ENCODE peak calls at places on chromosome 22, in five cellular contexts. One of them, this sample, is unnamed.

GRCh38 chr22:33270596-33270995 is 212.4 kb upstream of the SYN3 start:
- DNase-seq in brain microvascular endothelial cell: no peak
- DNase-seq in CD4-positive, alpha-beta T cell: no peak
- DNase-seq in lower lobe of right lung: no peak
- DNase-seq in choroid plexus epithelial cell: no peak
- DNase-seq in this sample: no peak

GRCh38 chr22:42432020-42432596 is at the start of gene NFAM1:
- DNase-seq in brain microvascular endothelial cell: no peak
- DNase-seq in CD4-positive, alpha-beta T cell: no peak
- DNase-seq in lower lobe of right lung: peak
- DNase-seq in choroid plexus epithelial cell: no peak
- DNase-seq in this sample: no peak

GRCh38 chr22:44728761-44729261 is 23.6 kb upstream of the ARHGAP8 start:
- DNase-seq in brain microvascular endothelial cell: no peak
- DNase-seq in CD4-positive, alpha-beta T cell: no peak
- DNase-seq in lower lobe of right lung: no peak
- DNase-seq in choroid plexus epithelial cell: no peak
- DNase-seq in this sample: no peak

GRCh38 chr22:24011735-24012068 is 598 bp downstream of the CABIN1 start:
- DNase-seq in brain microvascular endothelial cell: no peak
- DNase-seq in CD4-positive, alpha-beta T cell: no peak
- DNase-seq in lower lobe of right lung: no peak
- DNase-seq in choroid plexus epithelial cell: peak
- DNase-seq in this sample: no peak

GRCh38 chr22:38243007-38243775 is 29.6 kb downstream of the TMEM184B start:
- DNase-seq in brain microvascular endothelial cell: peak
- DNase-seq in CD4-positive, alpha-beta T cell: no peak
- DNase-seq in lower lobe of right lung: no peak
- DNase-seq in choroid plexus epithelial cell: peak
- DNase-seq in this sample: no peak

GRCh38 chr22:28282346-28282745 is 363.3 kb upstream of the PITPNB start:
- DNase-seq in brain microvascular endothelial cell: no peak
- DNase-seq in CD4-positive, alpha-beta T cell: no peak
- DNase-seq in lower lobe of right lung: no peak
- DNase-seq in choroid plexus epithelial cell: peak
- DNase-seq in this sample: no peak

GRCh38 chr22:46195487-46196165 is 45.3 kb downstream of the PPARA start:
- DNase-seq in brain microvascular endothelial cell: no peak
- DNase-seq in CD4-positive, alpha-beta T cell: no peak
- DNase-seq in lower lobe of right lung: no peak
- DNase-seq in choroid plexus epithelial cell: no peak
- DNase-seq in this sample: no peak

GRCh38 chr22:36457688-36458450 is 23.6 kb downstream of the TXN2 start:
- DNase-seq in brain microvascular endothelial cell: no peak
- DNase-seq in CD4-positive, alpha-beta T cell: no peak
- DNase-seq in lower lobe of right lung: no peak
- DNase-seq in choroid plexus epithelial cell: peak
- DNase-seq in this sample: no peak

GRCh38 chr22:27952091-27952490 is 33.0 kb upstream of the PITPNB start:
- DNase-seq in brain microvascular endothelial cell: peak
- DNase-seq in CD4-positive, alpha-beta T cell: no peak
- DNase-seq in lower lobe of right lung: no peak
- DNase-seq in choroid plexus epithelial cell: peak
- DNase-seq in this sample: no peak

GRCh38 chr22:23458663-23459541 is 121.2 kb downstream of the IGLL1 start:
- DNase-seq in brain microvascular endothelial cell: no peak
- DNase-seq in CD4-positive, alpha-beta T cell: no peak
- DNase-seq in lower lobe of right lung: no peak
- DNase-seq in choroid plexus epithelial cell: no peak
- DNase-seq in this sample: no peak

GRCh38 chr22:45336971-45337431 is 27.3 kb downstream of the FAM118A start:
- DNase-seq in brain microvascular endothelial cell: no peak
- DNase-seq in CD4-positive, alpha-beta T cell: peak
- DNase-seq in lower lobe of right lung: peak
- DNase-seq in choroid plexus epithelial cell: no peak
- DNase-seq in this sample: no peak

GRCh38 chr22:47193606-47194316 is 431.3 kb downstream of the TBC1D22A start:
- DNase-seq in brain microvascular endothelial cell: no peak
- DNase-seq in CD4-positive, alpha-beta T cell: no peak
- DNase-seq in lower lobe of right lung: peak
- DNase-seq in choroid plexus epithelial cell: no peak
- DNase-seq in this sample: no peak

GRCh38 chr22:18000441-18001039 is 23.8 kb downstream of the MICAL3 start:
- DNase-seq in brain microvascular endothelial cell: no peak
- DNase-seq in CD4-positive, alpha-beta T cell: peak
- DNase-seq in lower lobe of right lung: no peak
- DNase-seq in choroid plexus epithelial cell: no peak
- DNase-seq in this sample: no peak

GRCh38 chr22:43039800-43040199 is 24.9 kb upstream of the PACSIN2 start:
- DNase-seq in brain microvascular endothelial cell: no peak
- DNase-seq in CD4-positive, alpha-beta T cell: no peak
- DNase-seq in lower lobe of right lung: no peak
- DNase-seq in choroid plexus epithelial cell: no peak
- DNase-seq in this sample: no peak

GRCh38 chr22:36010913-36011312 is 17.7 kb downstream of the RBFOX2 start:
- DNase-seq in brain microvascular endothelial cell: peak
- DNase-seq in CD4-positive, alpha-beta T cell: no peak
- DNase-seq in lower lobe of right lung: no peak
- DNase-seq in choroid plexus epithelial cell: peak
- DNase-seq in this sample: no peak

GRCh38 chr22:28171135-28171534 is 252.1 kb upstream of the PITPNB start:
- DNase-seq in brain microvascular endothelial cell: no peak
- DNase-seq in CD4-positive, alpha-beta T cell: no peak
- DNase-seq in lower lobe of right lung: no peak
- DNase-seq in choroid plexus epithelial cell: peak
- DNase-seq in this sample: no peak

GRCh38 chr22:45612940-45613339 is 58.7 kb upstream of the ATXN10 start:
- DNase-seq in brain microvascular endothelial cell: peak
- DNase-seq in CD4-positive, alpha-beta T cell: no peak
- DNase-seq in lower lobe of right lung: peak
- DNase-seq in choroid plexus epithelial cell: no peak
- DNase-seq in this sample: peak

GRCh38 chr22:24006207-24006913 is 1.1 kb upstream of the GSTT4 start:
- DNase-seq in brain microvascular endothelial cell: no peak
- DNase-seq in CD4-positive, alpha-beta T cell: no peak
- DNase-seq in lower lobe of right lung: no peak
- DNase-seq in choroid plexus epithelial cell: no peak
- DNase-seq in this sample: no peak

GRCh38 chr22:22410121-22410520 is 98.4 kb downstream of the ZNF280B start:
- DNase-seq in brain microvascular endothelial cell: no peak
- DNase-seq in CD4-positive, alpha-beta T cell: no peak
- DNase-seq in lower lobe of right lung: peak
- DNase-seq in choroid plexus epithelial cell: no peak
- DNase-seq in this sample: no peak

GRCh38 chr22:22408269-22408668 is 100.3 kb downstream of the ZNF280B start:
- DNase-seq in brain microvascular endothelial cell: no peak
- DNase-seq in CD4-positive, alpha-beta T cell: no peak
- DNase-seq in lower lobe of right lung: no peak
- DNase-seq in choroid plexus epithelial cell: no peak
- DNase-seq in this sample: no peak

GRCh38 chr22:22410677-22411076 is 97.9 kb downstream of the ZNF280B start:
- DNase-seq in brain microvascular endothelial cell: no peak
- DNase-seq in CD4-positive, alpha-beta T cell: no peak
- DNase-seq in lower lobe of right lung: no peak
- DNase-seq in choroid plexus epithelial cell: no peak
- DNase-seq in this sample: no peak

GRCh38 chr22:22407061-22407460 is 101.5 kb downstream of the ZNF280B start:
- DNase-seq in brain microvascular endothelial cell: no peak
- DNase-seq in CD4-positive, alpha-beta T cell: no peak
- DNase-seq in lower lobe of right lung: no peak
- DNase-seq in choroid plexus epithelial cell: no peak
- DNase-seq in this sample: no peak

GRCh38 chr22:22408731-22409696 is 99.5 kb downstream of the ZNF280B start:
- DNase-seq in brain microvascular endothelial cell: peak
- DNase-seq in CD4-positive, alpha-beta T cell: no peak
- DNase-seq in lower lobe of right lung: no peak
- DNase-seq in choroid plexus epithelial cell: peak
- DNase-seq in this sample: no peak
- TF ChIP-seq CTCF in brain microvascular endothelial cell: peak
- TF ChIP-seq CTCF in CD4-positive, alpha-beta T cell: no peak
- TF ChIP-seq CTCF in lower lobe of right lung: no peak
- TF ChIP-seq CTCF in choroid plexus epithelial cell: peak
- TF ChIP-seq CTCF in this sample: peak

DNA sequence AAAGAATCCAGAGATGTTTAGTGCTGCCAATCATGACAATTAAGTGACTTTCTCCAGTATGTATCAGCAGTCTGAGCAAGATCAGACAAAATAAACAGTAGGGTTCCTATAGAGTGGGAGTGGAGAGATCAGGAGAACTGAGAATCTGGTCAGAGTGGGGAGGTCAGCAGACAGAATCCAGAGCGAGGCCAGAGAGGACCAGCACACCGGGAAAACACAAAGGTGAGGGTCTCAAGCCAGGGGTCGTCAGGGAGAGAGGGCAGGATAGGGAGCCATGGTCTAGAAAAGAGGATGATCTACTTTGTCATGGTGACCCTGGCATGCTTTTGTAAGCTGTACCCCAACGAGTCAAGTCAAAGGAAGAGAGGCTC is 39.2 kb downstream of the MAPK1 start:
- DNase-seq in brain microvascular endothelial cell: no peak
- DNase-seq in CD4-positive, alpha-beta T cell: no peak
- DNase-seq in lower lobe of right lung: no peak
- DNase-seq in choroid plexus epithelial cell: no peak
- DNase-seq in this sample: no peak
- TF ChIP-seq CTCF in brain microvascular endothelial cell: no peak
- TF ChIP-seq CTCF in CD4-positive, alpha-beta T cell: no peak
- TF ChIP-seq CTCF in lower lobe of right lung: no peak
- TF ChIP-seq CTCF in choroid plexus epithelial cell: no peak
- TF ChIP-seq CTCF in this sample: no peak

DNA sequence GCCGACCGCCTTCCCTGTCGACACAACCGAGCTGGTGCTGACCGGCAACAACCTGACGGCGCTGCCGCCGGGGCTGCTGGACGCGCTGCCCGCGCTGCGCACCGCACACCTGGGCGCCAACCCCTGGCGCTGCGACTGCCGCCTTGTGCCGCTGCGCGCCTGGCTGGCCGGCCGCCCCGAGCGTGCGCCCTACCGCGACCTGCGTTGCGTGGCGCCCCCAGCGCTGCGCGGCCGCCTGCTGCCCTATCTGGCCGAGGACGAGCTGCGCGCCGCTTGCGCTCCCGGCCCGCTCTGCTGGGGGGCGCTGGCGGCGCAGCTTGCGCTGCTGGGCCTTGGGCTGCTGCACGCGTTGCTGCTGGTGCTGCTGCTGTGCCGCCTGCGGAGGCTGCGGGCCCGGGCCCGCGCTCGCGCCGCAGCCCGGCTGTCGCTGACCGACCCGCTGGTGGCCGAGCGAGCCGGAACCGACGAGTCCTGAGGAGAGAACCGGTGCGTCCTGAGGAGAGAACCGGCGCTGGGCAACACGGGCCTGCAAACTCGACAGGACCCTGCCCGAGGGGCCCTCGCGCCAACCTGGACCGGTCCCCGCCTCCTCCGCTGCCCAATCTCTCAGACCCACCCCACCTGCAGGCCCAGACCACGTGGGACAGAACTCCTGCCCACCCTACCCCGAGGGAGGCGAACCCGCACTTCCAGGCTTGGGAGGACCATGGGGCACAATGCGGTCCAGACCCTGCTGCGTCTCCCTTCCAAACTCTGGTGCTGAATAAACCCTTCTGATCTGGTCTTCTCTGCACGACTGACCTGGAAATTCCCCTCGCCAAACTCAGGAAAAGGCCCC is 870 bp downstream of the GP1BB start:
- DNase-seq in brain microvascular endothelial cell: no peak
- DNase-seq in CD4-positive, alpha-beta T cell: no peak
- DNase-seq in lower lobe of right lung: no peak
- DNase-seq in choroid plexus epithelial cell: peak
- DNase-seq in this sample: no peak
- TF ChIP-seq CTCF in brain microvascular endothelial cell: no peak
- TF ChIP-seq CTCF in CD4-positive, alpha-beta T cell: no peak
- TF ChIP-seq CTCF in lower lobe of right lung: no peak
- TF ChIP-seq CTCF in choroid plexus epithelial cell: no peak
- TF ChIP-seq CTCF in this sample: no peak

DNA sequence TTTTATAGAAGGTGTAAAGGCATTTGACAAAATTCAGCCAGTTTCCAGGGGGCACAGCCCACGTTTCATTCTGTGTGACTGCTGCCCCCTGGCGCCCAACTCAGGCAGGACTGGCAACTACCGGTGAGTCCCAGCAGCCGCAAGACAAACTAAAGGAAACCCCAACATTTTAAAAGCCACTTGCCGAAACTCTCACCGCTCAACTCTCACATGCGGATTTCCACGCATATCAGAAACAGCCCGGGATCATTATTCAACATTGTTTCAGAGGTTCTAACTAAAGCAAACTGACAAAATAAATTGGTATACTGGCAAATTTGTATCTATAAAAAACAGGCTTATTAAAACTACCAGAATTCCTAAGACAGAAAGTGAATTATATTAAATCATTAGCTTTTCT is 48.2 kb downstream of the MORC2 start:
- DNase-seq in brain microvascular endothelial cell: peak
- DNase-seq in CD4-positive, alpha-beta T cell: peak
- DNase-seq in lower lobe of right lung: peak
- DNase-seq in choroid plexus epithelial cell: peak
- DNase-seq in this sample: no peak
- TF ChIP-seq CTCF in brain microvascular endothelial cell: peak
- TF ChIP-seq CTCF in CD4-positive, alpha-beta T cell: peak
- TF ChIP-seq CTCF in lower lobe of right lung: peak
- TF ChIP-seq CTCF in choroid plexus epithelial cell: peak
- TF ChIP-seq CTCF in this sample: peak

GRCh38 chr22:31737932-31738331 is 12.0 kb downstream of the PRR14L start:
- DNase-seq in brain microvascular endothelial cell: no peak
- DNase-seq in CD4-positive, alpha-beta T cell: no peak
- DNase-seq in lower lobe of right lung: no peak
- DNase-seq in choroid plexus epithelial cell: no peak
- DNase-seq in this sample: no peak

GRCh38 chr22:31739795-31740201 is 10.1 kb downstream of the PRR14L start:
- DNase-seq in brain microvascular endothelial cell: no peak
- DNase-seq in CD4-positive, alpha-beta T cell: no peak
- DNase-seq in lower lobe of right lung: no peak
- DNase-seq in choroid plexus epithelial cell: peak
- DNase-seq in this sample: no peak

GRCh38 chr22:31736458-31736857 is 13.5 kb downstream of the PRR14L start:
- DNase-seq in brain microvascular endothelial cell: no peak
- DNase-seq in CD4-positive, alpha-beta T cell: no peak
- DNase-seq in lower lobe of right lung: no peak
- DNase-seq in choroid plexus epithelial cell: no peak
- DNase-seq in this sample: no peak

GRCh38 chr22:31742115-31742514 is 7.8 kb downstream of the PRR14L start:
- DNase-seq in brain microvascular endothelial cell: no peak
- DNase-seq in CD4-positive, alpha-beta T cell: no peak
- DNase-seq in lower lobe of right lung: no peak
- DNase-seq in choroid plexus epithelial cell: no peak
- DNase-seq in this sample: no peak

DNA sequence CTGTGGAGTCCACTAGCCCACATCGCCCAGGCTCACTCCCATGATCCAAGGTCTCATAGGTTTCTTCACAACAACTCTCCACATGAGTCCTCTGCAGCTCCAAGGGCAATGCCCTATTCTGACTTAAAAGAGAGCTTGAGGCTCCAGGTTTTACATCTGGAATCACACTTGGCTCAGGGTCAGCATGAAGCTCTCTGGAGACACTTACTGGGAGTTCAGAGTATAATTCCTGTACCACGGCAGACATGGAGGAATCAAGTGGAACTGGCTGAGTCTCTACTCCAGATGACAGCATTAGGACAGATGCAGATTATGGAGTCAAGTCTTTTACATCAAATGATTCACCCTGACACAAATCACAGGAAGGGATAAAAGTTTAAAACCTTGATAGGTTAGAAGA is 11.4 kb downstream of the PRR14L start:
- DNase-seq in brain microvascular endothelial cell: no peak
- DNase-seq in CD4-positive, alpha-beta T cell: no peak
- DNase-seq in lower lobe of right lung: no peak
- DNase-seq in choroid plexus epithelial cell: peak
- DNase-seq in this sample: no peak
- TF ChIP-seq CTCF in brain microvascular endothelial cell: peak
- TF ChIP-seq CTCF in CD4-positive, alpha-beta T cell: no peak
- TF ChIP-seq CTCF in lower lobe of right lung: no peak
- TF ChIP-seq CTCF in choroid plexus epithelial cell: peak
- TF ChIP-seq CTCF in this sample: no peak

GRCh38 chr22:40679964-40680818 is 907 bp downstream of the MCHR1 start:
- DNase-seq in brain microvascular endothelial cell: peak
- DNase-seq in CD4-positive, alpha-beta T cell: no peak
- DNase-seq in lower lobe of right lung: no peak
- DNase-seq in choroid plexus epithelial cell: peak
- DNase-seq in this sample: no peak
- TF ChIP-seq CTCF in brain microvascular endothelial cell: peak
- TF ChIP-seq CTCF in CD4-positive, alpha-beta T cell: no peak
- TF ChIP-seq CTCF in lower lobe of right lung: no peak
- TF ChIP-seq CTCF in choroid plexus epithelial cell: peak
- TF ChIP-seq CTCF in this sample: peak

This sample was measured in chondrocyte.